ENCODE peak calls at places on chromosomes 3 and 15, in eight cellular contexts. F is CD8-positive, alpha-beta T cell; I is CD8-positive, alpha-beta memory T cell; Y is colonic mucosa; R is A673; M is right atrium auricular region; D is astrocyte; U is cardiac muscle cell. J is an unnamed sample.
A peak's percentile ranks its signal among the peaks of the same experiment; 100 is the strongest.

GRCh38 chr3:52216585-52217408 is 8.6 kb downstream of the TLR9 start:
- DNase-seq in F (peak; percentile 74), I (no peak), Y (peak; percentile 92), R (no peak), M (peak; percentile 79), D (peak; percentile 77), U (peak; percentile 84), J (peak; percentile 91)

GRCh38 chr3:160773722-160774121 is 17.7 kb downstream of the PPM1L start:
- DNase-seq in F (no peak), I (no peak), Y (no peak), R (no peak), M (no peak), D (no peak), U (no peak), J (no peak)

GRCh38 chr15:41332788-41333527 is at the start of gene NUSAP1:
- DNase-seq in F (no peak), I (no peak), Y (no peak), R (no peak), M (no peak), D (no peak), U (no peak), J (peak; percentile 76)

GRCh38 chr3:51671090-51672082 is at the start of gene TEX264:
- DNase-seq in F (peak; percentile 97), I (peak; percentile 95), Y (peak; percentile 92), R (peak; percentile 80), M (peak; percentile 85), D (peak; percentile 57), U (peak; percentile 91), J (peak; percentile 97)

GRCh38 chr15:29870495-29871151 is 48.4 kb upstream of the TJP1 start:
- DNase-seq in F (no peak), I (no peak), Y (no peak), R (peak; percentile 17), M (no peak), D (no peak), U (peak; percentile 11), J (no peak)

GRCh38 chr3:66038384-66038725 is 363 bp downstream of the MAGI1 start:
- DNase-seq in F (no peak), I (no peak), Y (no peak), R (no peak), M (no peak), D (no peak), U (no peak), J (no peak)

GRCh38 chr15:52183562-52184173 is 7.5 kb downstream of the GNB5 start:
- DNase-seq in F (no peak), I (no peak), Y (no peak), R (no peak), M (no peak), D (no peak), U (peak; percentile 54), J (no peak)

GRCh38 chr3:186452517-186452916 is 90.5 kb upstream of the DGKG start:
- DNase-seq in F (no peak), I (no peak), Y (no peak), R (peak; percentile 18), M (no peak), D (peak; percentile 92), U (peak; percentile 88), J (no peak)

GRCh38 chr3:106176734-106177133 is 307.9 kb upstream of the CBLB start:
- DNase-seq in F (peak; percentile 50), I (peak; percentile 81), Y (no peak), R (no peak), M (no peak), D (peak; percentile 23), U (peak; percentile 32), J (no peak)

GRCh38 chr3:120550546-120550945 is 45.6 kb upstream of the NDUFB4 start:
- DNase-seq in F (no peak), I (no peak), Y (no peak), R (no peak), M (no peak), D (no peak), U (peak; percentile 46), J (no peak)

GRCh38 chr3:141000027-141000663 is 51.0 kb upstream of the SPSB4 start:
- DNase-seq in F (peak; percentile 38), I (peak; percentile 27), Y (peak; percentile 42), R (peak; percentile 72), M (peak; percentile 65), D (peak; percentile 27), U (peak; percentile 66), J (peak; percentile 78)

GRCh38 chr15:90465140-90465929 is 64.4 kb upstream of the CRTC3 start:
- DNase-seq in F (no peak), I (no peak), Y (no peak), R (peak; percentile 39), M (no peak), D (peak; percentile 81), U (peak; percentile 77), J (no peak)

DNA sequence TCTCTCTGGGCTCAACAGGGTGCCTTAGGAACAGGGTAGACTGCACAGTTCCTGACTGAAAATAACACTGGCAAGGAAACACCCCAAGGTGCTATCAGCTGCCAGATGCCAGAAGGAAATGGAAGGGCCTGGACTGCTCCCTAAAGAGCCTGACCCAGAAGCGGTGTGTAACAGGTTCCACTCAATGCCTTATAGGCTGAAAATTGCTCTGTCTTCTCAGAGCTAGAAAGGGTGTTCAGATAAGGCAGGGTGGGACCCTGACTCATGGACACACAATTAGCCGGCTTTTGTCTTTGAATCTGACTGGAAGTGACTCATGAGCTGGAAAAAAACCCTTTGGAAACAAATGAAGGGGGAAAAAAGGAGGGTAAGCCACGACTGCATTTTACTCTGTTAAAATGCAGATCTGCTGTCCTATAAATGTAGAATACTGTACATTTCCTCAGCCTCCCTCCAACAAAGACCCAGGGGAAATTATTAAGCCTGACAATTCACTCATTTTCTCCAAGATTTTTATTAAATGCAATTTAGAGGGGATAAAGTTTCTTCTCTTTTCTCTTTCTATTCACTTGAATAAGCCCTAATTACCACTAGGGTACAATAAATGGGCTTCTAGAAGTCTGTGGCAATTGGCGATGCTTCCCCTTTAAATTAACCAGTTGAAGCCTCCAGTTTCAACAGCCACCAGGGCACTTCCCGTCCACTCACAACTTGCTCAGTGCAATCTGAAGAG is 160.2 kb upstream of the TBL1XR1 start:
- DNase-seq in F (no peak), I (no peak), Y (peak; percentile 73), R (peak; percentile 88), M (peak; percentile 77), D (peak; percentile 94), U (peak; percentile 84), J (no peak)
- H3K4me1 ChIP-seq in F (peaks cover 33% of the 10 kb centered on the region), I (peaks cover 41% of the 10 kb centered on the region), Y (peaks cover 17% of the 10 kb centered on the region), R (peaks cover 46% of the 10 kb centered on the region), M (peaks cover 62% of the 10 kb centered on the region), D (peaks cover 42% of the 10 kb centered on the region), U (peaks cover 26% of the 10 kb centered on the region), J (peaks cover 33% of the 10 kb centered on the region)

GRCh38 chr15:91865486-91865885 is 12.0 kb downstream of the SLCO3A1 start:
- DNase-seq in F (no peak), I (no peak), Y (no peak), R (no peak), M (no peak), D (no peak), U (no peak), J (no peak)

GRCh38 chr15:91866971-91867372 is 13.5 kb downstream of the SLCO3A1 start:
- DNase-seq in F (no peak), I (no peak), Y (no peak), R (no peak), M (no peak), D (no peak), U (peak; percentile 57), J (peak; percentile 81)

GRCh38 chr15:91866371-91866905 is 12.9 kb downstream of the SLCO3A1 start:
- DNase-seq in F (no peak), I (no peak), Y (no peak), R (no peak), M (no peak), D (peak; percentile 68), U (peak; percentile 43), J (no peak)

GRCh38 chr15:91864669-91865068 is 11.2 kb downstream of the SLCO3A1 start:
- DNase-seq in F (no peak), I (no peak), Y (no peak), R (no peak), M (no peak), D (no peak), U (no peak), J (no peak)

DNA sequence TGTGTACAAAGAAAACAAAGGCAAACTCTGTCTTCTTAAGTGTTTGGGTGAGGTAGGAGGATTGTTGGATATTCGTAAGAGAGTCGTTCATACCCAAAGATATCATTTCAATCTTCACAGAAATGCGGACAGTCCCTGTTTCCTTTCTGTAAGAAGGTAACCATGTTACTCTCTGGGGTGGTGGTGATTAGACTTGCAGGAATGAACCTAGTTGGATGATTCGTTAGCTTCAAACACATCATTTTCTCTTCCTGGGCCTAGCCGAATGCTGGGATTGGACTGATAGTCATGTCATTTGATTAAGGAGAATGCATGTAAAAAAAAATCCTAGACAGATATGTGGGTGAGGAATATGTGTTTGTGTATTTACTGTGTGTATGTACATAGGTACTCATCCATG is 12.4 kb downstream of the SLCO3A1 start:
- DNase-seq in F (no peak), I (no peak), Y (no peak), R (no peak), M (no peak), D (peak; percentile 55), U (no peak), J (no peak)
- H3K27ac ChIP-seq in F (no peak overlapping the region), I (no peak overlapping the region), Y (peak overlapping the region; percentile 54), R (no peak overlapping the region), M (peak overlapping the region; percentile 86), D (no peak overlapping the region), U (no peak overlapping the region), J (no peak overlapping the region)

GRCh38 chr3:98612587-98612986 is 19.2 kb upstream of the CPOX start:
- DNase-seq in F (no peak), I (no peak), Y (no peak), R (peak; percentile 23), M (no peak), D (no peak), U (peak; percentile 3), J (no peak)
- H3K4me3 ChIP-seq in F (no peak overlapping the region), I (no peak overlapping the region), Y (no peak overlapping the region), R (no peak overlapping the region), M (no peak overlapping the region), D (no peak overlapping the region), U (no peak overlapping the region), J (no peak overlapping the region)

GRCh38 chr3:156680243-156680930 is 6.0 kb downstream of the TIPARP start:
- DNase-seq in F (no peak), I (no peak), Y (no peak), R (no peak), M (no peak), D (no peak), U (no peak), J (no peak)

GRCh38 chr3:156682963-156683362 is 8.6 kb downstream of the TIPARP start:
- DNase-seq in F (no peak), I (no peak), Y (no peak), R (no peak), M (no peak), D (no peak), U (no peak), J (no peak)

GRCh38 chr3:156678216-156678615 is 3.8 kb downstream of the TIPARP start:
- DNase-seq in F (no peak), I (no peak), Y (no peak), R (no peak), M (no peak), D (no peak), U (no peak), J (no peak)

GRCh38 chr3:156682491-156682890 is 8.1 kb downstream of the TIPARP start:
- DNase-seq in F (no peak), I (no peak), Y (no peak), R (no peak), M (no peak), D (no peak), U (no peak), J (no peak)

DNA sequence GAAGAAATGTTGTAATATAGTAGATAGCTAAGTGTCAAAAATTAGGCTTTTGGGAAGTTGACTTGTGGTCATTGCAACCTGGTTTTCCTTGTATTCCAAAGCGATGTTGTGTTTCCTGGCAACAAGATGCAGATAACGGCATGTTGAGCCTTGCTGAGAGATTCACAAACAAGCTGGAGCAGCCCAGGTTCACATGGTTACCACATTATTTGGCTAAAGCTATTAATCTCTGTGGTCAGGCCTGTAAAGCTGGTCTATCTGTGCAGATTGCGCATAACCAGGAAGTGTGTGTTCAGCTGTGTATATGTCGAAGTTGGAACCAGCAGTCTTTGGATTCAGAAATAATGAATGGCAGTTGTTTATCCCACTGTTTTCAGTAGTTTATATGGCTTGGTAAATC is 6.6 kb downstream of the TIPARP start:
- DNase-seq in F (no peak), I (no peak), Y (no peak), R (peak; percentile 48), M (peak; percentile 68), D (peak; percentile 95), U (peak; percentile 98), J (no peak)
- H3K4me1 ChIP-seq in F (peaks cover 71% of the 10 kb centered on the region), I (peaks cover 88% of the 10 kb centered on the region), Y (peaks cover 7% of the 10 kb centered on the region), R (peaks cover 85% of the 10 kb centered on the region), M (peaks cover 96% of the 10 kb centered on the region), D (peaks cover 52% of the 10 kb centered on the region), U (peaks cover 89% of the 10 kb centered on the region), J (peaks cover 15% of the 10 kb centered on the region)